ENCODE peak calls at places on chromosomes 16 and 17, in five cellular contexts. One of them, this sample, is unnamed.

GRCh38 chr16:88971371-88972097 is 5.5 kb downstream of the CBFA2T3 start:
- DNase-seq in left cardiac atrium: no peak
- DNase-seq in kidney glomerular epithelial cell: no peak
- DNase-seq in omental fat pad: no peak
- DNase-seq in sigmoid colon: no peak
- DNase-seq in this sample: no peak

GRCh38 chr17:28765038-28765437 is 21.2 kb downstream of the TRAF4 start:
- DNase-seq in omental fat pad: no peak
- DNase-seq in sigmoid colon: no peak
- DNase-seq in left cardiac atrium: no peak
- DNase-seq in kidney glomerular epithelial cell: no peak
- DNase-seq in this sample: no peak

GRCh38 chr16:64534180-64534780 is 587.6 kb downstream of the CDH11 start:
- DNase-seq in sigmoid colon: no peak
- DNase-seq in left cardiac atrium: no peak
- DNase-seq in kidney glomerular epithelial cell: no peak
- DNase-seq in omental fat pad: no peak
- DNase-seq in this sample: no peak

GRCh38 chr17:45227101-45227591 is 5.5 kb downstream of the FMNL1 start:
- DNase-seq in omental fat pad: no peak
- DNase-seq in sigmoid colon: no peak
- DNase-seq in kidney glomerular epithelial cell: no peak
- DNase-seq in left cardiac atrium: no peak
- DNase-seq in this sample: no peak

GRCh38 chr17:63956296-63956920 is 16.3 kb downstream of the SCN4A start:
- DNase-seq in kidney glomerular epithelial cell: no peak
- DNase-seq in omental fat pad: no peak
- DNase-seq in sigmoid colon: no peak
- DNase-seq in left cardiac atrium: no peak
- DNase-seq in this sample: no peak

GRCh38 chr16:27475561-27475960 is 73.6 kb downstream of the IL21R start:
- DNase-seq in kidney glomerular epithelial cell: peak
- DNase-seq in omental fat pad: no peak
- DNase-seq in sigmoid colon: no peak
- DNase-seq in left cardiac atrium: no peak
- DNase-seq in this sample: no peak

GRCh38 chr17:7509937-7510336 is 25.8 kb downstream of the POLR2A start:
- DNase-seq in omental fat pad: no peak
- DNase-seq in left cardiac atrium: no peak
- DNase-seq in sigmoid colon: no peak
- DNase-seq in kidney glomerular epithelial cell: no peak
- DNase-seq in this sample: no peak

GRCh38 chr17:80270836-80271235 is 10.2 kb downstream of the RNF213 start:
- DNase-seq in kidney glomerular epithelial cell: no peak
- DNase-seq in left cardiac atrium: no peak
- DNase-seq in omental fat pad: no peak
- DNase-seq in sigmoid colon: no peak
- DNase-seq in this sample: no peak

GRCh38 chr17:58756246-58757161 is 850 bp downstream of the PPM1E start:
- DNase-seq in omental fat pad: no peak
- DNase-seq in kidney glomerular epithelial cell: no peak
- DNase-seq in sigmoid colon: no peak
- DNase-seq in left cardiac atrium: no peak
- DNase-seq in this sample: no peak

GRCh38 chr16:56931253-56931768 is 631 bp upstream of the HERPUD1 start:
- DNase-seq in omental fat pad: no peak
- DNase-seq in kidney glomerular epithelial cell: no peak
- DNase-seq in sigmoid colon: no peak
- DNase-seq in left cardiac atrium: peak
- DNase-seq in this sample: peak

GRCh38 chr17:82547981-82548380 is 28.4 kb downstream of the FOXK2 start:
- DNase-seq in sigmoid colon: no peak
- DNase-seq in left cardiac atrium: no peak
- DNase-seq in kidney glomerular epithelial cell: no peak
- DNase-seq in omental fat pad: no peak
- DNase-seq in this sample: no peak

GRCh38 chr16:29702307-29702706 is 23.3 kb downstream of the QPRT start:
- DNase-seq in omental fat pad: no peak
- DNase-seq in sigmoid colon: no peak
- DNase-seq in left cardiac atrium: no peak
- DNase-seq in kidney glomerular epithelial cell: no peak
- DNase-seq in this sample: no peak

GRCh38 chr16:30521873-30522641 is 4.3 kb downstream of the ZNF768 start:
- DNase-seq in kidney glomerular epithelial cell: peak
- DNase-seq in omental fat pad: no peak
- DNase-seq in left cardiac atrium: no peak
- DNase-seq in sigmoid colon: no peak
- DNase-seq in this sample: no peak

GRCh38 chr17:80219777-80220708 is at the start of the genes SGSH and SLC26A11:
- DNase-seq in sigmoid colon: peak
- DNase-seq in omental fat pad: peak
- DNase-seq in kidney glomerular epithelial cell: peak
- DNase-seq in left cardiac atrium: peak
- DNase-seq in this sample: peak

GRCh38 chr17:60623415-60623814 is 23.4 kb downstream of the PPM1D start:
- DNase-seq in sigmoid colon: no peak
- DNase-seq in kidney glomerular epithelial cell: no peak
- DNase-seq in left cardiac atrium: no peak
- DNase-seq in omental fat pad: no peak
- DNase-seq in this sample: no peak